ENCODE peak calls at places on chromosomes 3 and 15, in seven cellular contexts. One of them, this sample, is unnamed. For H3K4me1, the result is how much of the 10 kb centered on the place peaks cover.

GRCh38 chr3:166455724-166456123 is 618.5 kb upstream of the BCHE start:
- DNase-seq in upper lobe of right lung: no peak
- DNase-seq in CD8-positive, alpha-beta T cell: no peak
- DNase-seq in ascending aorta: no peak
- DNase-seq in psoas muscle: no peak
- DNase-seq in heart right ventricle: no peak
- DNase-seq in upper lobe of left lung: no peak
- DNase-seq in this sample: no peak

GRCh38 chr15:29859981-29860745 is 37.9 kb upstream of the TJP1 start:
- DNase-seq in psoas muscle: no peak
- DNase-seq in CD8-positive, alpha-beta T cell: no peak
- DNase-seq in ascending aorta: no peak
- DNase-seq in upper lobe of right lung: no peak
- DNase-seq in heart right ventricle: no peak
- DNase-seq in upper lobe of left lung: no peak
- DNase-seq in this sample: no peak

GRCh38 chr3:24673596-24673995 is 178.9 kb upstream of the THRB start:
- DNase-seq in psoas muscle: no peak
- DNase-seq in heart right ventricle: no peak
- DNase-seq in upper lobe of left lung: no peak
- DNase-seq in upper lobe of right lung: no peak
- DNase-seq in CD8-positive, alpha-beta T cell: no peak
- DNase-seq in ascending aorta: no peak
- DNase-seq in this sample: no peak

GRCh38 chr3:45381168-45381852 is 7.1 kb upstream of the LARS2 start:
- DNase-seq in CD8-positive, alpha-beta T cell: no peak
- DNase-seq in psoas muscle: no peak
- DNase-seq in heart right ventricle: peak
- DNase-seq in ascending aorta: no peak
- DNase-seq in upper lobe of right lung: no peak
- DNase-seq in upper lobe of left lung: no peak
- DNase-seq in this sample: no peak

GRCh38 chr15:88061452-88061851 is 195.1 kb downstream of the NTRK3 start:
- DNase-seq in psoas muscle: no peak
- DNase-seq in CD8-positive, alpha-beta T cell: no peak
- DNase-seq in ascending aorta: no peak
- DNase-seq in upper lobe of left lung: peak
- DNase-seq in heart right ventricle: no peak
- DNase-seq in upper lobe of right lung: no peak
- DNase-seq in this sample: no peak

GRCh38 chr3:102106421-102107097 is 257.2 kb downstream of the NFKBIZ start:
- DNase-seq in psoas muscle: no peak
- DNase-seq in CD8-positive, alpha-beta T cell: no peak
- DNase-seq in upper lobe of right lung: no peak
- DNase-seq in upper lobe of left lung: no peak
- DNase-seq in ascending aorta: no peak
- DNase-seq in heart right ventricle: no peak
- DNase-seq in this sample: no peak

GRCh38 chr3:53256704-53257055 is 858 bp upstream of the TKT start:
- DNase-seq in upper lobe of left lung: no peak
- DNase-seq in psoas muscle: peak
- DNase-seq in ascending aorta: no peak
- DNase-seq in upper lobe of right lung: no peak
- DNase-seq in CD8-positive, alpha-beta T cell: no peak
- DNase-seq in heart right ventricle: no peak
- DNase-seq in this sample: peak

GRCh38 chr3:101995371-101996046 is 146.2 kb downstream of the NFKBIZ start:
- DNase-seq in upper lobe of right lung: no peak
- DNase-seq in heart right ventricle: no peak
- DNase-seq in ascending aorta: no peak
- DNase-seq in psoas muscle: no peak
- DNase-seq in CD8-positive, alpha-beta T cell: no peak
- DNase-seq in upper lobe of left lung: no peak
- DNase-seq in this sample: no peak

GRCh38 chr3:132273043-132273442 is 44.2 kb upstream of the ACP3 start:
- DNase-seq in psoas muscle: no peak
- DNase-seq in ascending aorta: no peak
- DNase-seq in heart right ventricle: no peak
- DNase-seq in upper lobe of right lung: no peak
- DNase-seq in upper lobe of left lung: no peak
- DNase-seq in CD8-positive, alpha-beta T cell: no peak
- DNase-seq in this sample: no peak
- H3K4me1 ChIP-seq in psoas muscle: under half
- H3K4me1 ChIP-seq in ascending aorta: under half
- H3K4me1 ChIP-seq in heart right ventricle: under half
- H3K4me1 ChIP-seq in upper lobe of right lung: under half
- H3K4me1 ChIP-seq in upper lobe of left lung: under half
- H3K4me1 ChIP-seq in CD8-positive, alpha-beta T cell: under half
- H3K4me1 ChIP-seq in this sample: under half

GRCh38 chr15:62896380-62896866 is 146.1 kb upstream of the TPM1 start:
- DNase-seq in heart right ventricle: no peak
- DNase-seq in upper lobe of right lung: no peak
- DNase-seq in CD8-positive, alpha-beta T cell: no peak
- DNase-seq in ascending aorta: no peak
- DNase-seq in psoas muscle: no peak
- DNase-seq in upper lobe of left lung: no peak
- DNase-seq in this sample: no peak

GRCh38 chr15:62896969-62897486 is 145.5 kb upstream of the TPM1 start:
- DNase-seq in psoas muscle: peak
- DNase-seq in upper lobe of right lung: peak
- DNase-seq in upper lobe of left lung: peak
- DNase-seq in CD8-positive, alpha-beta T cell: no peak
- DNase-seq in ascending aorta: peak
- DNase-seq in heart right ventricle: peak
- DNase-seq in this sample: no peak

GRCh38 chr15:62895905-62896316 is 146.6 kb upstream of the TPM1 start:
- DNase-seq in psoas muscle: no peak
- DNase-seq in upper lobe of right lung: no peak
- DNase-seq in upper lobe of left lung: no peak
- DNase-seq in CD8-positive, alpha-beta T cell: no peak
- DNase-seq in ascending aorta: no peak
- DNase-seq in heart right ventricle: no peak
- DNase-seq in this sample: no peak

GRCh38 chr15:62899090-62899493 is 143.5 kb upstream of the TPM1 start:
- DNase-seq in CD8-positive, alpha-beta T cell: no peak
- DNase-seq in heart right ventricle: peak
- DNase-seq in upper lobe of right lung: no peak
- DNase-seq in ascending aorta: no peak
- DNase-seq in upper lobe of left lung: no peak
- DNase-seq in psoas muscle: no peak
- DNase-seq in this sample: no peak

GRCh38 chr15:62897634-62898033 is 144.9 kb upstream of the TPM1 start:
- DNase-seq in CD8-positive, alpha-beta T cell: no peak
- DNase-seq in ascending aorta: no peak
- DNase-seq in heart right ventricle: no peak
- DNase-seq in psoas muscle: no peak
- DNase-seq in upper lobe of right lung: no peak
- DNase-seq in upper lobe of left lung: no peak
- DNase-seq in this sample: no peak
- H3K4me3 ChIP-seq in CD8-positive, alpha-beta T cell: no peak
- H3K4me3 ChIP-seq in ascending aorta: no peak
- H3K4me3 ChIP-seq in heart right ventricle: no peak
- H3K4me3 ChIP-seq in psoas muscle: no peak
- H3K4me3 ChIP-seq in upper lobe of right lung: no peak
- H3K4me3 ChIP-seq in upper lobe of left lung: no peak
- H3K4me3 ChIP-seq in this sample: no peak

GRCh38 chr15:46309914-46310313 is 675.1 kb downstream of the SQOR start:
- DNase-seq in heart right ventricle: no peak
- DNase-seq in psoas muscle: no peak
- DNase-seq in upper lobe of left lung: no peak
- DNase-seq in upper lobe of right lung: no peak
- DNase-seq in CD8-positive, alpha-beta T cell: no peak
- DNase-seq in ascending aorta: no peak
- DNase-seq in this sample: peak

DNA sequence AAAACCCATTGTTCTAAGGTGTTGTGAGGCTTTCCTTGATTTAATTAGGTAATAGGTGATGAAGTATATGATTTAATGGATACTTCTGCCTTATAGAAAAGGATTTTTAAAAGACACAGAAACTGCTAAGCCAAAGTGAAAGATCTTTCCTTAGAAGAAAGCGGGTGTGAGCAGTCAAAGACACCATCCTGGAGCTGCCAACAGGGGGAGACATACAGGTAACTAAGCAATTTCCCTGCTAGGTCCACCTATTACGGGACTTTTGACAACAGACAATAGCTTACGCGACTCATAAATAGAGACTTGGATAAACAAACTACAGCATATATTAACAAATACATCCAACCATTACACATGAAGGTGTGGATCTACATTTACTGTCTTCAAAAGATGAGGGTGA is 669.5 kb downstream of the SQOR start:
- DNase-seq in CD8-positive, alpha-beta T cell: no peak
- DNase-seq in upper lobe of right lung: no peak
- DNase-seq in upper lobe of left lung: no peak
- DNase-seq in psoas muscle: no peak
- DNase-seq in ascending aorta: no peak
- DNase-seq in heart right ventricle: no peak
- DNase-seq in this sample: peak
- TF ChIP-seq CTCF in CD8-positive, alpha-beta T cell: no peak
- TF ChIP-seq CTCF in upper lobe of right lung: peak
- TF ChIP-seq CTCF in upper lobe of left lung: no peak
- TF ChIP-seq CTCF in psoas muscle: no peak
- TF ChIP-seq CTCF in ascending aorta: no peak
- TF ChIP-seq CTCF in heart right ventricle: peak
- TF ChIP-seq CTCF in this sample: peak

GRCh38 chr3:72149645-72150044 is 364.7 kb upstream of the PROK2 start:
- DNase-seq in psoas muscle: no peak
- DNase-seq in upper lobe of left lung: no peak
- DNase-seq in upper lobe of right lung: no peak
- DNase-seq in heart right ventricle: no peak
- DNase-seq in CD8-positive, alpha-beta T cell: no peak
- DNase-seq in ascending aorta: no peak
- DNase-seq in this sample: no peak
- H3K4me1 ChIP-seq in psoas muscle: under half
- H3K4me1 ChIP-seq in upper lobe of left lung: under half
- H3K4me1 ChIP-seq in upper lobe of right lung: under half
- H3K4me1 ChIP-seq in heart right ventricle: under half
- H3K4me1 ChIP-seq in CD8-positive, alpha-beta T cell: under half
- H3K4me1 ChIP-seq in ascending aorta: under half
- H3K4me1 ChIP-seq in this sample: under half

GRCh38 chr3:32102289-32102688 is 4.1 kb upstream of the GPD1L start:
- DNase-seq in psoas muscle: no peak
- DNase-seq in CD8-positive, alpha-beta T cell: no peak
- DNase-seq in ascending aorta: no peak
- DNase-seq in upper lobe of left lung: no peak
- DNase-seq in upper lobe of right lung: no peak
- DNase-seq in heart right ventricle: no peak
- DNase-seq in this sample: no peak

GRCh38 chr3:32106132-32106928 is at the start of gene GPD1L:
- DNase-seq in CD8-positive, alpha-beta T cell: peak
- DNase-seq in upper lobe of left lung: peak
- DNase-seq in psoas muscle: peak
- DNase-seq in upper lobe of right lung: peak
- DNase-seq in heart right ventricle: peak
- DNase-seq in ascending aorta: peak
- DNase-seq in this sample: peak

GRCh38 chr3:32106929-32107362 is 526 bp downstream of the GPD1L start:
- DNase-seq in heart right ventricle: peak
- DNase-seq in ascending aorta: peak
- DNase-seq in CD8-positive, alpha-beta T cell: no peak
- DNase-seq in upper lobe of left lung: no peak
- DNase-seq in upper lobe of right lung: peak
- DNase-seq in psoas muscle: peak
- DNase-seq in this sample: peak

GRCh38 chr3:32104492-32104891 is 1.9 kb upstream of the GPD1L start:
- DNase-seq in psoas muscle: no peak
- DNase-seq in ascending aorta: no peak
- DNase-seq in upper lobe of right lung: no peak
- DNase-seq in CD8-positive, alpha-beta T cell: no peak
- DNase-seq in upper lobe of left lung: no peak
- DNase-seq in heart right ventricle: no peak
- DNase-seq in this sample: no peak

GRCh38 chr3:32105291-32106131 is 909 bp upstream of the GPD1L start:
- DNase-seq in heart right ventricle: no peak
- DNase-seq in CD8-positive, alpha-beta T cell: no peak
- DNase-seq in psoas muscle: no peak
- DNase-seq in upper lobe of right lung: no peak
- DNase-seq in upper lobe of left lung: no peak
- DNase-seq in ascending aorta: no peak
- DNase-seq in this sample: no peak
- H3K4me3 ChIP-seq in heart right ventricle: peak
- H3K4me3 ChIP-seq in CD8-positive, alpha-beta T cell: peak
- H3K4me3 ChIP-seq in psoas muscle: peak
- H3K4me3 ChIP-seq in upper lobe of right lung: peak
- H3K4me3 ChIP-seq in upper lobe of left lung: no peak
- H3K4me3 ChIP-seq in ascending aorta: peak
- H3K4me3 ChIP-seq in this sample: no peak

GRCh38 chr15:101145362-101145761 is 106.5 kb downstream of the CHSY1 start:
- DNase-seq in heart right ventricle: no peak
- DNase-seq in upper lobe of right lung: no peak
- DNase-seq in CD8-positive, alpha-beta T cell: no peak
- DNase-seq in ascending aorta: no peak
- DNase-seq in upper lobe of left lung: no peak
- DNase-seq in psoas muscle: no peak
- DNase-seq in this sample: peak
- TF ChIP-seq CTCF in heart right ventricle: no peak
- TF ChIP-seq CTCF in upper lobe of right lung: no peak
- TF ChIP-seq CTCF in CD8-positive, alpha-beta T cell: no peak
- TF ChIP-seq CTCF in ascending aorta: no peak
- TF ChIP-seq CTCF in upper lobe of left lung: no peak
- TF ChIP-seq CTCF in psoas muscle: no peak
- TF ChIP-seq CTCF in this sample: no peak

GRCh38 chr15:49987198-49987785 is 131.7 kb downstream of the ATP8B4 start:
- DNase-seq in upper lobe of right lung: no peak
- DNase-seq in CD8-positive, alpha-beta T cell: no peak
- DNase-seq in psoas muscle: no peak
- DNase-seq in ascending aorta: no peak
- DNase-seq in upper lobe of left lung: no peak
- DNase-seq in heart right ventricle: no peak
- DNase-seq in this sample: no peak
- H3K4me1 ChIP-seq in upper lobe of right lung: under half
- H3K4me1 ChIP-seq in CD8-positive, alpha-beta T cell: under half
- H3K4me1 ChIP-seq in psoas muscle: under half
- H3K4me1 ChIP-seq in ascending aorta: under half
- H3K4me1 ChIP-seq in upper lobe of left lung: under half
- H3K4me1 ChIP-seq in heart right ventricle: half or more
- H3K4me1 ChIP-seq in this sample: under half

DNA sequence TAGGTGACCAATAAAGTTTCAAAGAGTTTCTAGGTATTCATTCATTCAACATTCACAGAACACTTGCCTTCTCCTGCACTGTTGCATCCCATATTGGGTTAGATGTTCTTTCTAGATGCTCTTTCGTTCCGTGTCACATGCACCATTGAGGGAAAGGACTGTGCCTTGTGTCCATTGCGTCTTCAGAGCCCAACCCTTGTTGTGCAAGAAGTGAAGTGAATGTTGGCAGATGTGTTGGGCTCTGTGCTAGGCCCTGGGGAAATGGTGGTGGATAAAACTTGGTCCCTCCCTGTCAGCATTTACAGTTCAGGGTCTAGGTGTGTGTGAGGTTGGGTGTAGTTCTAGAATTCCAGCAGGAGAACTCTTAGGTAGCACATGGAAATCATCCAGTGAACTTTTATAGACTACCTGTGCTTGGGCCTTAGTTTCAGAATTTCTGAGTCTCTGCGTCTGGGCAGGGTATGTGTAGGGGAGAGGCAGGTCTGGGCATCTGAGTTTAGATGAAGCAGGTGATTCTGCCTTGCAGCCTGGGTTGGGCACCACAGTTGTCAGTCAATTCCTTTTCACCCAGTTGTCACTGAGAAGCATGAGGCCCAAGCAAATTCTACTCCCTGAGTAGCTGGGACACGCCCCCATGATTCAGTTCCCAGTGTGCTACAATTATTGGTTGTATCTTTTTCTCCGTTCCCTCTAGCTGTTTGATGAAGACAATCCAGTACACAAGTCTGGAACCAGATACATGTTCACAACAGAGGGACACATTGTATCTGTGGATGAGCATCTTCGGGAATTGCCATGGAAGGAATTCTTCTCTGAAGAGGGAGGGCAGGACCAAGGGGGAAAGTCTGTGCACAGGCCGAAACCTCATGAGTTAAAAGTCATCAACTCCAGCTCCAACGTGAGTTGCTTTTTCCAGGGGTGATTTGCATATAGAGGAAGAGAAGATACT is 25.4 kb downstream of the EDEM1 start:
- DNase-seq in upper lobe of left lung: no peak
- DNase-seq in ascending aorta: no peak
- DNase-seq in upper lobe of right lung: no peak
- DNase-seq in psoas muscle: no peak
- DNase-seq in CD8-positive, alpha-beta T cell: no peak
- DNase-seq in heart right ventricle: no peak
- DNase-seq in this sample: peak
- H3K4me3 ChIP-seq in upper lobe of left lung: no peak
- H3K4me3 ChIP-seq in ascending aorta: no peak
- H3K4me3 ChIP-seq in upper lobe of right lung: no peak
- H3K4me3 ChIP-seq in psoas muscle: no peak
- H3K4me3 ChIP-seq in CD8-positive, alpha-beta T cell: no peak
- H3K4me3 ChIP-seq in heart right ventricle: no peak
- H3K4me3 ChIP-seq in this sample: no peak

This sample was measured in endodermal cell.